ENCODE peak calls at places on chromosomes 13 and 19, in four cellular contexts. H is H9, U is fibroblast of lung, I is neural progenitor cell. A is an unnamed sample.

GRCh38 chr19:6536138-6536671 is 5.4 kb downstream of the TNFSF9 start:
- DNase-seq in U (peak), H (peak), I (peak), A (peak)

GRCh38 chr13:23794267-23795161 is 94.7 kb downstream of the MIPEP start:
- DNase-seq in H (no peak), I (no peak), U (peak), A (peak)

GRCh38 chr13:99103536-99103935 is 97.1 kb upstream of the UBAC2 start:
- DNase-seq in H (peak), U (no peak), I (peak), A (no peak)

GRCh38 chr13:61258185-61258584 is 157.5 kb downstream of the PCDH20 start:
- DNase-seq in U (no peak), H (no peak), I (no peak), A (no peak)

GRCh38 chr19:29547361-29547960 is 21.7 kb downstream of the VSTM2B start:
- DNase-seq in U (no peak), I (no peak), H (peak), A (no peak)

GRCh38 chr13:27481766-27482165 is 31.4 kb upstream of the MTIF3 start:
- DNase-seq in H (peak), U (no peak), I (peak), A (peak)

GRCh38 chr13:111634410-111634809 is 314.0 kb downstream of the TEX29 start:
- DNase-seq in U (no peak), H (peak), I (no peak), A (no peak)

GRCh38 chr19:13262450-13262849 is 112.2 kb downstream of the IER2 start:
- DNase-seq in I (peak), H (no peak), U (peak), A (peak)

GRCh38 chr19:14369399-14370168 is 11.7 kb upstream of the ADGRE5 start:
- DNase-seq in U (peak), H (no peak), I (no peak), A (no peak)

GRCh38 chr13:73902296-73902695 is 231.9 kb downstream of the KLF12 start:
- DNase-seq in U (no peak), I (no peak), H (no peak), A (no peak)

GRCh38 chr13:101258071-101258470 is 158.2 kb downstream of the NALCN start:
- DNase-seq in H (peak), I (peak), U (peak), A (no peak)

GRCh38 chr13:94061316-94061715 is 418.2 kb downstream of the DCT start:
- DNase-seq in H (no peak), U (peak), I (no peak), A (no peak)

GRCh38 chr19:38838208-38838985 is 6.8 kb upstream of the ECH1 start:
- DNase-seq in H (no peak), I (no peak), U (no peak), A (no peak)

GRCh38 chr19:2186071-2186846 is 22.5 kb downstream of the DOT1L start:
- DNase-seq in I (peak), U (peak), H (no peak), A (no peak)

GRCh38 chr13:104408733-104409132 is 1342.5 kb upstream of the SLC10A2 start:
- DNase-seq in U (peak), I (no peak), H (no peak), A (no peak)

GRCh38 chr19:3034845-3035541 is 5.9 kb upstream of the TLE2 start:
- DNase-seq in H (no peak), U (peak), I (peak), A (peak)

GRCh38 chr13:41658057-41658642 is 200.8 kb downstream of the RGCC start:
- DNase-seq in U (peak), I (no peak), H (no peak), A (no peak)
- TF ChIP-seq CTCF in U (no peak), I (peak), H (peak), A (peak)

DNA sequence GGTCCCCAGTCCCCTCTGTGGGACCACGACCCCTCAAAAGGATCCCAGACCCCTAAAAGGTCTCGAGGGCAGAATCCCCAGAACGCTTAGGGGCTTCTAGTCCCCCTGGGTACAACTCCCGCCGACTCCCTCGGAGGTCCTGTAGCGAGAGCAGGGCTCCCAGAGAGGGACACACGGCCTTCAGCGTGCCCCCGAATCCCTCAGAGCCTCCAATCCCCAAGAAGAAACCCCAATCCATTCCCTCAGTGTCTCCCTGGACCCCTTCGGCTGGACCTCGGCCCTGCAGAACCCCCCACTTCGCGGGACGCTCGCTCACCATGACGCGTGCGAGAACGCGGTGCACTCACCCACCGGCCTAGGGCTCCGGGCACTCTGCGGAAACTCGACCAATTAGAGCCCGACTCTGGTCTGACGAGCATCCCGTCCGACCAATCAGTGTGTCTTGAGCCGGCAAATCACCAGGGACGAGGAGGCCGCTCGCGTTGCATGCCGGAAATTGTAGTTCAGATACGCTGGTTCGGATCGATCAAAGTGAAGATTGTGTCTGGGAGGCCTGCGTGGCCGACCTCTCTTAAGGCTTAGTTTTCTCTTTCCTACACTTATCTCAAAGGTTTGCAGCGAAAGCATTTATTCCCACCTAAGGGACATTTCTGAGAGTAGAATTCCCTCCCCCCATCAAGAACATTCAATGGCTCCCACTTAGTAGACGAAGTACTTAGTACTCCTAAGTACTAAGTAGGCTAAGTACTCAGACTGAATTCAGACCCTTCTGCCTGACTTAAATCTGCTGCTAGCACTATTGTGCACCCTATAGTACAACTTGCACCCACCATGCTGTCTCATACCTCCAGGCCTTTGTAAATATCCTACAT is at the start of gene TMEM161A:
- DNase-seq in H (peak), U (peak), I (peak), A (peak)
- H3K27ac ChIP-seq in H (no peak), U (peak), I (no peak), A (no peak)

DNA sequence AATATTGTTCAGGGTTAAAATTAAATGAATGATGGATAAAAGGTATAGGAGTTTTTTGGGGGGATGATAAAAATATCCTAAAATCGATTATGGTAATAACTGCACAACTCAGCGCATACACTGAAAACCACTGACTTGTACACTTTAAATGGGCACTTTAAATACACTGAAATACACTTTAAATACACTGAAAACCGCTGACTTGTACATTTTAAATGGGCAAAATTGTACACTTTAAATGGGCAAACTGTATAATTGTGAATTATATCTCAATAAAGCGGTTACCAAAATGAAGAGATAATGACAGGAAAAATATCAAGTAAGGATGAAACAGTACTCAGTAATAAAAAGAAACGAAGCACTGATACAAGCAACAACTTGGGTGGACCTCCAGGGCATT is 1.5 kb downstream of the LIG1 start:
- DNase-seq in I (no peak), U (no peak), H (no peak), A (no peak)
- H2AFZ ChIP-seq in I (no peak), U (no peak), H (no peak), A (no peak)

DNA sequence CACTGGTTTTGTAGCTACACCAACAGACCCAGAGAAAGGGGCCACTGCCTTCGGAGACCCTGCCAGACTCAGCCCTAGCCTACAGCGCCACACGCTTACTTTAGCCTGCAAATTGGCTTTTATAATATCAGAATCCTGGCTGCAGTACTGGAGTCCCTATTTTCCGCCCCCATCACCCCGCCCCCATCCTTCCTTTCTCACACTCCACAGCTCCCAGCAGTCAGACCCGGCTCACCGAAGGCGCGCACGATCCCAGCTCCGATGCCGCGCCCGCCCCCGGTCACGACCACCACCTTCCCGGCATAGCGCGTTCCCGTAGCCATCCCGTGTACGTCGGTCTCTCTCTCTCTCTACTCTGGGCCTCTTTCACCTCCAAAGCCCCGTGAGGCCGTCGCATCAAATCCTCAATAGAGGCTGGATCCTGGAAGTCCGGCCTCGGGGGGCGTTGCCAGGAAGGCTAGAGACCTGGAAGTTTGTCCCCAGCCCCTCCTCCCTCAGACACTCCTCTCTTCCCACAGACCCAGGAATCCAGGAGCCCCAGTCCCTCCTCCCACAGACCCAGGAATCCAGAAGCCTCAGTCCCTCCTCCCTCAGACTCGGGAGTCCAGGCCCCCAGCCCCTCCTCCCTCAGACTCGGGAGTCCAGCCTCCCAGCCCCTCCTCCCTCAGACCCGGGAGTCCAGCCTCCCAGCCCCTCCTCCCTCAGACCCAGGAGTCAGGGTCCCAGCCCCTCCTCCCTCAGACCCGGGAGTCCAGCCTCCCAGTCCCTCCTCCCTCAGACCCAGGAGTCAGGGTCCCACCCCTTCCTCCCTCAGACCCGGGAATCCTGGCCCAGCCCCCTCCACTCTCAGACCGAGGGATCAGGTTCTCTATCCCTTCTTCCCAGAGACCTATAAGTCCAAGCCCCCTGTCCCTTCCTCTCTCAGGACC is at the start of gene HSD17B14:
- DNase-seq in I (peak), U (peak), H (peak), A (no peak)
- TF ChIP-seq CTCF in I (no peak), U (no peak), H (peak), A (peak)

GRCh38 chr13:102799544-102800144 is 725 bp downstream of the BIVM start:
- DNase-seq in I (peak), U (peak), H (peak), A (no peak)
- H3K27ac ChIP-seq in I (no peak), U (peak), H (no peak), A (no peak)

GRCh38 chr19:9406798-9407352 is 28.5 kb downstream of the ZNF266 start:
- DNase-seq in U (peak), I (no peak), H (no peak), A (no peak)

GRCh38 chr19:9413240-9413954 is 22.0 kb downstream of the ZNF266 start:
- DNase-seq in H (no peak), U (no peak), I (no peak), A (no peak)

GRCh38 chr19:9407827-9408226 is 27.5 kb downstream of the ZNF266 start:
- DNase-seq in I (no peak), U (no peak), H (no peak), A (no peak)
- H2AFZ ChIP-seq in I (no peak), U (no peak), H (no peak), A (no peak)

GRCh38 chr13:45464687-45465453 is at the start of gene COG3:
- DNase-seq in U (peak), I (peak), H (peak), A (peak)
- TF ChIP-seq CTCF in U (no peak), I (peak), H (peak), A (peak)

GRCh38 chr19:18507727-18508440 is 14.0 kb downstream of the ELL start:
- DNase-seq in H (no peak), U (no peak), I (no peak), A (no peak)
- H3K27ac ChIP-seq in H (no peak), U (peak), I (no peak), A (no peak)